ENCODE peak calls at places on chromosomes 12 and 14, in ten cellular contexts. Z is body of pancreas; R is osteocyte; X is GM13977; C is AG09309; T is Peyer's patch; A is GM06990; U is CD8-positive, alpha-beta T cell; V is fibroblast of pulmonary artery; E is GM20000. L is an unnamed sample.

GRCh38 chr14:34692898-34693227 is 21.5 kb downstream of the CFL2 start:
- DNase-seq in Z (no peak), R (no peak), X (no peak), C (no peak), T (no peak), A (no peak), U (no peak), V (no peak), E (no peak), L (no peak)

GRCh38 chr12:31206038-31206670 is 119.8 kb downstream of the SINHCAF start:
- DNase-seq in Z (no peak), R (no peak), X (no peak), C (no peak), T (no peak), A (no peak), U (no peak), V (peak), E (no peak), L (no peak)

GRCh38 chr14:54776361-54777001 is 126.1 kb downstream of the GCH1 start:
- DNase-seq in Z (no peak), R (no peak), X (peak), C (no peak), T (no peak), A (peak), U (peak), V (peak), E (peak), L (peak)

GRCh38 chr12:110077769-110078168 is 29.4 kb upstream of the C12orf76 start:
- DNase-seq in Z (no peak), R (no peak), X (no peak), C (no peak), T (no peak), A (no peak), U (no peak), V (no peak), E (no peak), L (no peak)

GRCh38 chr12:128607606-128608005 is 216.2 kb downstream of the SLC15A4 start:
- DNase-seq in Z (no peak), R (no peak), X (no peak), C (no peak), T (no peak), A (no peak), U (no peak), V (no peak), E (no peak), L (no peak)

GRCh38 chr12:62191747-62192485 is 68.3 kb upstream of the USP15 start:
- DNase-seq in Z (peak), R (no peak), X (peak), C (no peak), T (peak), A (peak), U (peak), V (peak), E (peak), L (peak)

GRCh38 chr12:29782821-29783772 is 645 bp downstream of the TMTC1 start:
- DNase-seq in Z (peak), R (peak), X (peak), C (no peak), T (peak), A (peak), U (no peak), V (peak), E (peak), L (no peak)

GRCh38 chr12:124236651-124237050 is 58.2 kb upstream of the RFLNA start:
- DNase-seq in Z (no peak), R (no peak), X (no peak), C (peak), T (no peak), A (no peak), U (no peak), V (peak), E (no peak), L (no peak)

GRCh38 chr12:89461649-89462612 is 62.7 kb downstream of the GALNT4 start:
- DNase-seq in Z (no peak), R (no peak), X (peak), C (peak), T (no peak), A (no peak), U (no peak), V (peak), E (peak), L (peak)

GRCh38 chr12:19946549-19946948 is 421.8 kb upstream of the PDE3A start:
- DNase-seq in Z (no peak), R (no peak), X (no peak), C (peak), T (no peak), A (no peak), U (no peak), V (peak), E (no peak), L (no peak)

GRCh38 chr14:104771918-104772706 is 19.2 kb downstream of the SIVA1 start:
- DNase-seq in Z (no peak), R (no peak), X (no peak), C (no peak), T (no peak), A (no peak), U (peak), V (no peak), E (no peak), L (no peak)

GRCh38 chr12:63815482-63815852 is 29.0 kb upstream of the SRGAP1 start:
- DNase-seq in Z (no peak), R (no peak), X (no peak), C (no peak), T (no peak), A (no peak), U (no peak), V (no peak), E (no peak), L (no peak)

GRCh38 chr14:70317969-70318634 is 41.4 kb downstream of the COX16 start:
- DNase-seq in Z (peak), R (no peak), X (peak), C (peak), T (no peak), A (no peak), U (no peak), V (peak), E (peak), L (peak)

GRCh38 chr12:49288922-49289555 is 5.9 kb upstream of the PRPH start:
- DNase-seq in Z (no peak), R (no peak), X (no peak), C (no peak), T (no peak), A (no peak), U (no peak), V (no peak), E (peak), L (no peak)

GRCh38 chr14:52951730-52952481 is 1.1 kb upstream of the FERMT2 start:
- DNase-seq in Z (peak), R (no peak), X (peak), C (peak), T (no peak), A (no peak), U (no peak), V (peak), E (peak), L (peak)
- TF ChIP-seq CTCF in Z (peak), R (peak), X (peak), C (peak), T (no peak), A (no peak), U (no peak), V (peak), E (no peak), L (no peak)

DNA sequence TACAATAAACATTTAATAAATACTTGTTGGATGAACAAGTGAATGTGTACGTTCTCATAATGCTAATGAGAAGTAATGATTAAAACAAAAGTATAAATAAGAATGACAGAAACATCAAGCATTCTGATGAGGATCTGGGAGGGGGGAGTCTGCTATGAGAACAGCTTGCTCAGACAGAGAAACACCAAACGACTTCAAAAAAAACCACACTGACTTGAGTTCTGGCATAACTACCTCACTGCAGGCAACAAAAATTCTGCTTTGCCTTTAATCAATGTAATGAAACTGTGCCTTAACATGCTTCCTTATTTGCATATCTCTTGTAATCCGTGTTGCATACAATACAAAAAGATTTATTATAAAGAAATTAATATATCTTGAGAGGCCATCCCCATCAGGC is 295.3 kb upstream of the GARIN6 start:
- DNase-seq in Z (no peak), R (no peak), X (no peak), C (no peak), T (no peak), A (no peak), U (no peak), V (no peak), E (no peak), L (no peak)
- TF ChIP-seq CTCF in Z (no peak), R (no peak), X (no peak), C (no peak), T (no peak), A (no peak), U (no peak), V (no peak), E (no peak), L (no peak)

GRCh38 chr12:9319044-9319841 is 111.0 kb upstream of the PZP start:
- DNase-seq in Z (no peak), R (no peak), X (peak), C (no peak), T (no peak), A (no peak), U (no peak), V (peak), E (no peak), L (no peak)
- TF ChIP-seq CTCF in Z (no peak), R (no peak), X (peak), C (peak), T (no peak), A (peak), U (no peak), V (peak), E (no peak), L (no peak)

GRCh38 chr12:24280085-24280842 is 330.8 kb upstream of the SOX5 start:
- DNase-seq in Z (no peak), R (no peak), X (no peak), C (no peak), T (no peak), A (no peak), U (no peak), V (no peak), E (no peak), L (no peak)

GRCh38 chr12:24278832-24279231 is 329.4 kb upstream of the SOX5 start:
- DNase-seq in Z (no peak), R (no peak), X (no peak), C (no peak), T (no peak), A (no peak), U (no peak), V (no peak), E (no peak), L (no peak)
- TF ChIP-seq CTCF in Z (no peak), R (peak), X (no peak), C (no peak), T (no peak), A (no peak), U (no peak), V (no peak), E (no peak), L (no peak)

GRCh38 chr12:3273409-3273853 is 196.3 kb downstream of the TSPAN9 start:
- DNase-seq in Z (no peak), R (no peak), X (no peak), C (no peak), T (no peak), A (no peak), U (no peak), V (no peak), E (no peak), L (no peak)

GRCh38 chr12:3275171-3276041 is 198.2 kb downstream of the TSPAN9 start:
- DNase-seq in Z (peak), R (peak), X (peak), C (peak), T (peak), A (peak), U (peak), V (peak), E (peak), L (peak)

GRCh38 chr12:3272958-3273357 is 195.8 kb downstream of the TSPAN9 start:
- DNase-seq in Z (no peak), R (no peak), X (no peak), C (no peak), T (no peak), A (no peak), U (no peak), V (no peak), E (no peak), L (no peak)

GRCh38 chr12:3276226-3276625 is 199.0 kb downstream of the TSPAN9 start:
- DNase-seq in Z (no peak), R (no peak), X (no peak), C (no peak), T (no peak), A (no peak), U (no peak), V (no peak), E (no peak), L (no peak)

GRCh38 chr12:3274664-3275063 is 197.5 kb downstream of the TSPAN9 start:
- DNase-seq in Z (no peak), R (no peak), X (no peak), C (no peak), T (no peak), A (no peak), U (no peak), V (no peak), E (no peak), L (no peak)
- TF ChIP-seq CTCF in Z (no peak), R (no peak), X (no peak), C (no peak), T (no peak), A (no peak), U (no peak), V (no peak), E (no peak), L (no peak)

DNA sequence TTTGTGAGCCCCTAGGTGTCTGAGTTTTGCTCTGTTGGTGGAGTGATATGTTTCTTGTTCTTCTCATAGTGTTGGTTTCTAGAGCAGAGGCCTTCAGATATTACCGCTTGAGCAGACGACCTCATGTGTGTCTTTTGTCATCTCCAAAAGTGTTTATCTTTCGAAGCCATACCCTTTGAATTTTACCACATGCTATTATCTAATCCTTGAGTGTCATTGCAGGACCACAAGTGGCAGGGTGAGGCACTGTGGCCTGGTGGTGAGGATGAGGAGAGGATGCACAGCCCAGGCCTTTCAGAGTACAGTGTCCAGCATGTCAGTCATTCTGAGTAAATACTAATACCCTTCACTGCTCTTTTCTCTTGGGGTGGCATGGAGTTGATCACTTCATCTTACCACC is 57.2 kb upstream of the CISTR start:
- DNase-seq in Z (no peak), R (no peak), X (no peak), C (no peak), T (no peak), A (no peak), U (no peak), V (no peak), E (no peak), L (no peak)
- TF ChIP-seq CTCF in Z (no peak), R (no peak), X (no peak), C (no peak), T (no peak), A (no peak), U (no peak), V (no peak), E (no peak), L (no peak)

DNA sequence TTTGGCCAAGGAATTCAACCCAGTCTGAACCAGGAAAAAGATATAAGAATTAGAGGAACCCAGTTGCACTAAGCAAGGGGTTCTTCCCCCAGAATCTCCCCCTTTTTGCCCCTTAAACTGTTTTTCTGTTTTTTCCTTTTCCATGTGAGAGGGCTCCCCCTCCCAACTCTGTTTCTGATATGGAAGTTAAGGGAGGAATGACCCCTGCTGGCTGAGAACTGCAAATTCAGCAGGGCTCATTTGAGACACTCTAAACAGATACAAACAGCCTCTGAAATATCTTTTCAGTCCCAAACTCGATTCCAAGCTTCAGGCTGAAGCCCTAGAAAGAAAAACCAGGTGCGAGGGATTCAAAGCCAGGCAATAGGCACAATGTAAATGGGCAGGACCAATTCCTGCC is 132.7 kb downstream of the SLC41A2 start:
- DNase-seq in Z (no peak), R (no peak), X (no peak), C (no peak), T (no peak), A (no peak), U (no peak), V (peak), E (no peak), L (no peak)
- TF ChIP-seq CTCF in Z (no peak), R (peak), X (no peak), C (peak), T (no peak), A (no peak), U (no peak), V (peak), E (peak), L (no peak)

GRCh38 chr14:92552066-92552465 is 38.5 kb downstream of the RIN3 start:
- DNase-seq in Z (no peak), R (no peak), X (no peak), C (no peak), T (no peak), A (no peak), U (no peak), V (no peak), E (no peak), L (no peak)

GRCh38 chr14:92549096-92549852 is 35.7 kb downstream of the RIN3 start:
- DNase-seq in Z (peak), R (no peak), X (no peak), C (no peak), T (peak), A (no peak), U (no peak), V (no peak), E (no peak), L (no peak)

GRCh38 chr14:92549853-92550244 is 36.3 kb downstream of the RIN3 start:
- DNase-seq in Z (peak), R (no peak), X (no peak), C (no peak), T (peak), A (no peak), U (no peak), V (peak), E (no peak), L (no peak)

GRCh38 chr14:92553456-92553855 is 39.9 kb downstream of the RIN3 start:
- DNase-seq in Z (no peak), R (no peak), X (no peak), C (peak), T (peak), A (no peak), U (no peak), V (peak), E (no peak), L (no peak)

DNA sequence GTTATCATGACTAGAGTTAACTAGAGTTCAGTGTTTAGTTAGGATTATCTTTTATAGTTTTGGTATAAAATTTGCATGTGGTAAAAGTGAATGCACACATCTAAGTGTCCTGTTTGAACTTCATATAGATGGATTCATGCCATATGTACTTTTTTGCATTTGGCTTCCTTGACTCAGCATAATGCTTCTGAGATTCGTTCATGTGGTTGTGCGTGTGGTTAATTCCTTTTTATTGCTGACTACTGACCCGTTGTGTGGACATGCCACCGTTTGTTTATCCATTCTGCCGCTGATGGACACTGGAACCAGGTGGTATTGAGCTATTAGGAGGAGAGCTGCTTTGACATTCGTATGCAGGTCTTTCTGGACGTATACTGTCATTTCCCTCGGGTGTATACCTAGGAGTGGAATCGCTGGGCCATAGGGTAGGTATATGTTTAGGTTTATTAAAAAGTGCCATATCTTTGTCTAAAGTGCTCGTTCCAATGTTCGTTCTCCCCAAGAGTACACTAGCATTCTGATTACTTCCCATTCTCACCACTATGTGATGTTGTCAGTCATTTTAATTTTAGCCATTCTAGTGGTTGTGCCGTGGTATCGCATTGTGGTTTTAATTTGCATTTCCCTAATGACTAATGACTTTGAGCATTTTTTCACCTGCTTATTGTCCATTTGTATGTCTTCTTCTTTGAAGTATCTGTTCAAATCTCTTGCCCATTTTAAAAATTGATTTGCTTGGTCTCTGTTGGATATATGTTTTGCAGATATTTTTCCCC is 37.7 kb downstream of the RIN3 start:
- DNase-seq in Z (no peak), R (no peak), X (peak), C (no peak), T (no peak), A (no peak), U (no peak), V (no peak), E (peak), L (peak)
- TF ChIP-seq CTCF in Z (no peak), R (no peak), X (peak), C (no peak), T (peak), A (peak), U (peak), V (no peak), E (peak), L (peak)